ENCODE peak calls at places on chromosome 1, in eight cellular contexts. L is HT1080, Q is HepG2, J is upper lobe of right lung, O is NCI-H446, F is iris pigment epithelial cell, N is GM23248, E is fibroblast of lung. W is an unnamed sample.

GRCh38 chr1:15993666-15994065 is 10.4 kb upstream of the SRARP start:
- DNase-seq in L (no peak), J (no peak), F (no peak), O (no peak), E (no peak), N (no peak), Q (no peak), W (no peak)

GRCh38 chr1:26913754-26914619 is at the start of gene NR0B2:
- DNase-seq in F (no peak), O (no peak), J (peak), Q (peak), E (no peak), N (no peak), L (no peak), W (no peak)

GRCh38 chr1:3922201-3922725 is 22.2 kb upstream of the C1orf174 start:
- DNase-seq in Q (no peak), L (no peak), E (no peak), F (no peak), N (no peak), O (no peak), J (peak), W (peak)

GRCh38 chr1:234154320-234155251 is 218.7 kb upstream of the COA6 start:
- DNase-seq in N (peak), J (no peak), E (peak), F (peak), L (peak), Q (peak), O (peak), W (peak)

GRCh38 chr1:27561126-27561899 is 42.6 kb downstream of the AHDC1 start:
- DNase-seq in F (no peak), N (no peak), J (no peak), O (no peak), E (no peak), Q (no peak), L (no peak), W (no peak)

GRCh38 chr1:32876341-32877210 is 5.9 kb upstream of the FNDC5 start:
- DNase-seq in F (peak), O (no peak), J (peak), Q (peak), N (peak), L (no peak), E (no peak), W (peak)

GRCh38 chr1:45370575-45370974 is 30.3 kb upstream of the MUTYH start:
- DNase-seq in O (no peak), N (no peak), J (no peak), L (no peak), E (no peak), F (no peak), Q (no peak), W (no peak)

GRCh38 chr1:65832296-65832695 is 39.6 kb downstream of the PDE4B start:
- DNase-seq in O (no peak), E (peak), N (peak), L (peak), F (no peak), Q (no peak), J (no peak), W (peak)

GRCh38 chr1:95233321-95233736 is 681 bp upstream of the RWDD3 start:
- DNase-seq in J (no peak), F (peak), O (no peak), N (peak), E (peak), Q (peak), L (no peak), W (peak)

GRCh38 chr1:246434335-246434734 is 72.7 kb downstream of the SMYD3 start:
- DNase-seq in L (no peak), O (no peak), N (no peak), F (no peak), E (no peak), Q (no peak), J (no peak), W (no peak)

GRCh38 chr1:197341626-197342025 is 73.6 kb downstream of the CRB1 start:
- DNase-seq in Q (no peak), N (no peak), J (no peak), L (no peak), O (no peak), F (peak), E (peak), W (peak)

GRCh38 chr1:23227806-23228205 is 10.5 kb upstream of the HTR1D start:
- DNase-seq in N (no peak), Q (no peak), E (peak), F (no peak), L (no peak), J (no peak), O (no peak), W (no peak)

GRCh38 chr1:9689971-9690381 is 38.4 kb downstream of the PIK3CD start:
- DNase-seq in Q (no peak), J (peak), F (peak), N (peak), E (peak), L (peak), O (no peak), W (peak)

GRCh38 chr1:194159941-194160340 is 973.5 kb upstream of the B3GALT2 start:
- DNase-seq in O (no peak), E (peak), J (no peak), Q (no peak), N (no peak), F (no peak), L (peak), W (peak)

GRCh38 chr1:201156819-201157218 is 2.5 kb upstream of the TMEM9 start:
- DNase-seq in O (no peak), E (no peak), J (no peak), Q (no peak), L (no peak), F (no peak), N (no peak), W (no peak)

GRCh38 chr1:52668711-52669110 is 29.4 kb downstream of the COA7 start:
- DNase-seq in L (peak), O (no peak), E (peak), F (no peak), J (no peak), Q (no peak), N (peak), W (peak)

GRCh38 chr1:88661188-88661587 is 22.9 kb upstream of the PKN2 start:
- DNase-seq in J (no peak), O (no peak), E (no peak), F (no peak), Q (no peak), N (no peak), L (no peak), W (peak)

GRCh38 chr1:61271412-61271789 is 189.0 kb downstream of the NFIA start:
- DNase-seq in O (no peak), E (no peak), F (no peak), Q (no peak), L (no peak), N (no peak), J (no peak), W (no peak)

GRCh38 chr1:195748969-195749368 is 859.3 kb downstream of the KCNT2 start:
- DNase-seq in O (no peak), L (no peak), Q (no peak), N (no peak), E (no peak), F (no peak), J (no peak), W (no peak)

GRCh38 chr1:233671286-233671685 is 57.4 kb downstream of the KCNK1 start:
- DNase-seq in E (no peak), J (no peak), Q (no peak), L (no peak), F (no peak), O (no peak), N (no peak), W (no peak)

GRCh38 chr1:206725053-206725963 is 40.6 kb downstream of the MAPKAPK2 start:
- DNase-seq in J (peak), F (peak), L (peak), Q (peak), E (peak), O (no peak), N (peak), W (peak)

W was measured in M059J.